ENCODE peak calls at places on chromosomes 4 and X, in six cellular contexts. One of them, this sample, is unnamed.

GRCh38 chr4:76984127-76984526 is 34.6 kb downstream of the SEPTIN11 start:
- DNase-seq in left ventricle myocardium inferior: no peak
- DNase-seq in fibroblast of lung: peak
- DNase-seq in fibroblast of the aortic adventitia: peak
- DNase-seq in spleen: no peak
- DNase-seq in AG09309: no peak
- DNase-seq in this sample: peak

GRCh38 chrX:11663875-11664210 is 1.9 kb downstream of the ARHGAP6 start:
- DNase-seq in fibroblast of lung: no peak
- DNase-seq in spleen: no peak
- DNase-seq in fibroblast of the aortic adventitia: peak
- DNase-seq in AG09309: no peak
- DNase-seq in left ventricle myocardium inferior: no peak
- DNase-seq in this sample: no peak

GRCh38 chr4:135552131-135552530 is 1350.5 kb upstream of the PABPC4L start:
- DNase-seq in spleen: no peak
- DNase-seq in fibroblast of the aortic adventitia: no peak
- DNase-seq in fibroblast of lung: peak
- DNase-seq in left ventricle myocardium inferior: no peak
- DNase-seq in AG09309: no peak
- DNase-seq in this sample: no peak

GRCh38 chr4:123588631-123589223 is 192.1 kb downstream of the SPRY1 start:
- DNase-seq in spleen: no peak
- DNase-seq in fibroblast of the aortic adventitia: peak
- DNase-seq in fibroblast of lung: peak
- DNase-seq in AG09309: peak
- DNase-seq in left ventricle myocardium inferior: no peak
- DNase-seq in this sample: no peak

GRCh38 chr4:95466791-95467190 is 82.0 kb downstream of the UNC5C start:
- DNase-seq in fibroblast of lung: no peak
- DNase-seq in AG09309: no peak
- DNase-seq in spleen: no peak
- DNase-seq in left ventricle myocardium inferior: no peak
- DNase-seq in fibroblast of the aortic adventitia: no peak
- DNase-seq in this sample: no peak

GRCh38 chrX:71586929-71587328 is 8.7 kb downstream of the GCNA start:
- DNase-seq in left ventricle myocardium inferior: no peak
- DNase-seq in fibroblast of the aortic adventitia: no peak
- DNase-seq in AG09309: no peak
- DNase-seq in spleen: no peak
- DNase-seq in fibroblast of lung: no peak
- DNase-seq in this sample: no peak

GRCh38 chr4:158741622-158742021 is 18.4 kb upstream of the PPID start:
- DNase-seq in left ventricle myocardium inferior: no peak
- DNase-seq in fibroblast of lung: no peak
- DNase-seq in spleen: no peak
- DNase-seq in fibroblast of the aortic adventitia: no peak
- DNase-seq in AG09309: no peak
- DNase-seq in this sample: no peak

GRCh38 chr4:82839624-82840023 is 41.0 kb upstream of the SCD5 start:
- DNase-seq in fibroblast of lung: peak
- DNase-seq in left ventricle myocardium inferior: no peak
- DNase-seq in AG09309: no peak
- DNase-seq in spleen: no peak
- DNase-seq in fibroblast of the aortic adventitia: no peak
- DNase-seq in this sample: peak

GRCh38 chr4:47367761-47368160 is 95.7 kb downstream of the COMMD8 start:
- DNase-seq in spleen: no peak
- DNase-seq in left ventricle myocardium inferior: no peak
- DNase-seq in fibroblast of lung: no peak
- DNase-seq in fibroblast of the aortic adventitia: no peak
- DNase-seq in AG09309: no peak
- DNase-seq in this sample: no peak

GRCh38 chr4:109365944-109366343 is 63.5 kb upstream of the COL25A1 start:
- DNase-seq in spleen: no peak
- DNase-seq in fibroblast of the aortic adventitia: no peak
- DNase-seq in fibroblast of lung: peak
- DNase-seq in AG09309: no peak
- DNase-seq in left ventricle myocardium inferior: no peak
- DNase-seq in this sample: no peak

GRCh38 chr4:98672583-98673281 is 14.3 kb upstream of the TSPAN5 start:
- DNase-seq in left ventricle myocardium inferior: no peak
- DNase-seq in AG09309: no peak
- DNase-seq in fibroblast of lung: no peak
- DNase-seq in fibroblast of the aortic adventitia: no peak
- DNase-seq in spleen: no peak
- DNase-seq in this sample: no peak

GRCh38 chr4:72031868-72032619 is at the start of gene NPFFR2:
- DNase-seq in left ventricle myocardium inferior: peak
- DNase-seq in spleen: peak
- DNase-seq in fibroblast of lung: peak
- DNase-seq in fibroblast of the aortic adventitia: peak
- DNase-seq in AG09309: no peak
- DNase-seq in this sample: no peak

GRCh38 chr4:87633239-87633638 is 16.8 kb upstream of the DMP1 start:
- DNase-seq in left ventricle myocardium inferior: no peak
- DNase-seq in fibroblast of lung: peak
- DNase-seq in fibroblast of the aortic adventitia: peak
- DNase-seq in spleen: no peak
- DNase-seq in AG09309: peak
- DNase-seq in this sample: peak

GRCh38 chrX:148784137-148784536 is 283.7 kb downstream of the AFF2 start:
- DNase-seq in spleen: no peak
- DNase-seq in AG09309: no peak
- DNase-seq in fibroblast of lung: no peak
- DNase-seq in fibroblast of the aortic adventitia: no peak
- DNase-seq in left ventricle myocardium inferior: no peak
- DNase-seq in this sample: no peak

GRCh38 chr4:155007660-155008176 is 200.7 kb upstream of the NPY2R start:
- DNase-seq in left ventricle myocardium inferior: no peak
- DNase-seq in AG09309: no peak
- DNase-seq in spleen: no peak
- DNase-seq in fibroblast of lung: no peak
- DNase-seq in fibroblast of the aortic adventitia: peak
- DNase-seq in this sample: peak

GRCh38 chrX:43969504-43970501 is 3.4 kb downstream of the NDP start:
- DNase-seq in spleen: no peak
- DNase-seq in AG09309: no peak
- DNase-seq in fibroblast of the aortic adventitia: peak
- DNase-seq in left ventricle myocardium inferior: no peak
- DNase-seq in fibroblast of lung: peak
- DNase-seq in this sample: peak

GRCh38 chr4:13985824-13986223 is 358.3 kb upstream of the BOD1L1 start:
- DNase-seq in fibroblast of the aortic adventitia: peak
- DNase-seq in fibroblast of lung: peak
- DNase-seq in spleen: no peak
- DNase-seq in left ventricle myocardium inferior: no peak
- DNase-seq in AG09309: no peak
- DNase-seq in this sample: peak

GRCh38 chr4:112172180-112172579 is 26.9 kb downstream of the FAM241A start:
- DNase-seq in left ventricle myocardium inferior: no peak
- DNase-seq in AG09309: no peak
- DNase-seq in fibroblast of lung: no peak
- DNase-seq in fibroblast of the aortic adventitia: no peak
- DNase-seq in spleen: no peak
- DNase-seq in this sample: no peak

GRCh38 chr4:6762244-6762615 is 20.3 kb upstream of the KIAA0232 start:
- DNase-seq in fibroblast of lung: peak
- DNase-seq in spleen: no peak
- DNase-seq in AG09309: no peak
- DNase-seq in left ventricle myocardium inferior: no peak
- DNase-seq in fibroblast of the aortic adventitia: no peak
- DNase-seq in this sample: peak

GRCh38 chr4:6765703-6766102 is 16.8 kb upstream of the KIAA0232 start:
- DNase-seq in fibroblast of the aortic adventitia: no peak
- DNase-seq in left ventricle myocardium inferior: no peak
- DNase-seq in fibroblast of lung: no peak
- DNase-seq in spleen: no peak
- DNase-seq in AG09309: no peak
- DNase-seq in this sample: no peak

GRCh38 chr4:6764976-6765620 is 17.4 kb upstream of the KIAA0232 start:
- DNase-seq in left ventricle myocardium inferior: no peak
- DNase-seq in spleen: no peak
- DNase-seq in AG09309: no peak
- DNase-seq in fibroblast of the aortic adventitia: no peak
- DNase-seq in fibroblast of lung: no peak
- DNase-seq in this sample: no peak

GRCh38 chr4:6761540-6762243 is 20.8 kb upstream of the KIAA0232 start:
- DNase-seq in left ventricle myocardium inferior: no peak
- DNase-seq in AG09309: no peak
- DNase-seq in fibroblast of lung: no peak
- DNase-seq in fibroblast of the aortic adventitia: no peak
- DNase-seq in spleen: peak
- DNase-seq in this sample: no peak

GRCh38 chr4:6763330-6763851 is 19.1 kb upstream of the KIAA0232 start:
- DNase-seq in AG09309: no peak
- DNase-seq in fibroblast of lung: no peak
- DNase-seq in left ventricle myocardium inferior: no peak
- DNase-seq in fibroblast of the aortic adventitia: no peak
- DNase-seq in spleen: no peak
- DNase-seq in this sample: no peak
- TF ChIP-seq CTCF in AG09309: no peak
- TF ChIP-seq CTCF in fibroblast of lung: no peak
- TF ChIP-seq CTCF in left ventricle myocardium inferior: no peak
- TF ChIP-seq CTCF in fibroblast of the aortic adventitia: no peak
- TF ChIP-seq CTCF in spleen: no peak
- TF ChIP-seq CTCF in this sample: peak

DNA sequence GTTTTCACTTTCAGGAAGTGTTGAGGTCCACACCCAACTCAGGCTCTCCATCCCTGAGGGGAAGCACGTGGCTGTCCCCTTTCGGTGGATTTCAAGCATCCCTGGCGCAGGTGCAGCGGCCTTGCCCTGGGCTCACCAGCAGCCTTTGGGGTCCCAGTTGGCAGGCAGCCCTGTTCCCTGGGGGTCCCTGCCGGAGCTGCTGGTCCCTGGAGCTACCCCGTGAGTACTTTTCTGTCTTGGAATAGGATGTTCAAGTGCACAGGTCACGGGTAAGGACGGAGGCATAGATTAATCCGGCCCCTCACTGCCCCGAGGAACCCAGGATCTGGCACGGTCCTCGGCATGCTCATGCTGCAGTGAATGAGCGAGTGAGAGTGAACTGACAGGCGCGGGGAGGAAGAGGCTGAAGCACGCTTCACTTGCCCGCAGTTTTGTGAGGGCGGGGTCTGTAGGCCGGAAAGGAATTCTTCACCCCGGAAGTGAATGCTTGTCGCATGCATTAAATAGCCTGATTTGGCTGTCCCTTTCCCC is 117.2 kb upstream of the FAT1 start:
- DNase-seq in AG09309: no peak
- DNase-seq in fibroblast of the aortic adventitia: no peak
- DNase-seq in spleen: no peak
- DNase-seq in left ventricle myocardium inferior: no peak
- DNase-seq in fibroblast of lung: no peak
- DNase-seq in this sample: no peak
- H3K4me3 ChIP-seq in AG09309: no peak
- H3K4me3 ChIP-seq in fibroblast of the aortic adventitia: peak
- H3K4me3 ChIP-seq in spleen: peak
- H3K4me3 ChIP-seq in left ventricle myocardium inferior: peak
- H3K4me3 ChIP-seq in fibroblast of lung: no peak
- H3K4me3 ChIP-seq in this sample: no peak

DNA sequence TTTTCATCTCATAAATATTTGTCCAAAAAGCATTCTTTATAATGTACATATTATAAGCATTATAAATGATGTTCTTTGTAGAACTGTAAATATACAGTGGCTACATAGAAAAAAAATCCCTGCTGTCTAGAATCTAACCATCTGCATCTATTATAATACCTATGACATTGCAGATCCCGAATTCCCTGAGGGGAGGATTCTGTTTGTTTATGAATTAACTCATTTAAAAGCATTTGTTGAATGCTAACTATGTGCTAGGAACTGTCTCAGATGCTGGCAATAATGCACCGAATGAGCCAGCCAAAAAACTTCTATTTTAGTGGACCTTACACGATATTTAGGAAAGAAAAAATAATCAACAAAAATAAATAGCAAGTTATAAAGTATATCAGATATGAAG is 189.6 kb downstream of the PACRGL start:
- DNase-seq in left ventricle myocardium inferior: no peak
- DNase-seq in spleen: no peak
- DNase-seq in fibroblast of the aortic adventitia: no peak
- DNase-seq in fibroblast of lung: no peak
- DNase-seq in AG09309: no peak
- DNase-seq in this sample: no peak
- TF ChIP-seq CTCF in left ventricle myocardium inferior: no peak
- TF ChIP-seq CTCF in spleen: no peak
- TF ChIP-seq CTCF in fibroblast of the aortic adventitia: no peak
- TF ChIP-seq CTCF in fibroblast of lung: no peak
- TF ChIP-seq CTCF in AG09309: no peak
- TF ChIP-seq CTCF in this sample: no peak

GRCh38 chrX:49880668-49881067 is 1.4 kb downstream of the USP27X start:
- DNase-seq in AG09309: no peak
- DNase-seq in spleen: no peak
- DNase-seq in fibroblast of lung: no peak
- DNase-seq in fibroblast of the aortic adventitia: no peak
- DNase-seq in left ventricle myocardium inferior: no peak
- DNase-seq in this sample: no peak

GRCh38 chrX:49877397-49878101 is 1.7 kb upstream of the USP27X start:
- DNase-seq in left ventricle myocardium inferior: no peak
- DNase-seq in fibroblast of the aortic adventitia: no peak
- DNase-seq in AG09309: no peak
- DNase-seq in spleen: no peak
- DNase-seq in fibroblast of lung: no peak
- DNase-seq in this sample: no peak

GRCh38 chrX:49879656-49880277 is 483 bp downstream of the USP27X start:
- DNase-seq in fibroblast of the aortic adventitia: no peak
- DNase-seq in left ventricle myocardium inferior: no peak
- DNase-seq in fibroblast of lung: peak
- DNase-seq in spleen: no peak
- DNase-seq in AG09309: no peak
- DNase-seq in this sample: peak

GRCh38 chrX:49878128-49878833 is 1.0 kb upstream of the USP27X start:
- DNase-seq in fibroblast of the aortic adventitia: no peak
- DNase-seq in fibroblast of lung: no peak
- DNase-seq in left ventricle myocardium inferior: peak
- DNase-seq in AG09309: no peak
- DNase-seq in spleen: peak
- DNase-seq in this sample: peak

DNA sequence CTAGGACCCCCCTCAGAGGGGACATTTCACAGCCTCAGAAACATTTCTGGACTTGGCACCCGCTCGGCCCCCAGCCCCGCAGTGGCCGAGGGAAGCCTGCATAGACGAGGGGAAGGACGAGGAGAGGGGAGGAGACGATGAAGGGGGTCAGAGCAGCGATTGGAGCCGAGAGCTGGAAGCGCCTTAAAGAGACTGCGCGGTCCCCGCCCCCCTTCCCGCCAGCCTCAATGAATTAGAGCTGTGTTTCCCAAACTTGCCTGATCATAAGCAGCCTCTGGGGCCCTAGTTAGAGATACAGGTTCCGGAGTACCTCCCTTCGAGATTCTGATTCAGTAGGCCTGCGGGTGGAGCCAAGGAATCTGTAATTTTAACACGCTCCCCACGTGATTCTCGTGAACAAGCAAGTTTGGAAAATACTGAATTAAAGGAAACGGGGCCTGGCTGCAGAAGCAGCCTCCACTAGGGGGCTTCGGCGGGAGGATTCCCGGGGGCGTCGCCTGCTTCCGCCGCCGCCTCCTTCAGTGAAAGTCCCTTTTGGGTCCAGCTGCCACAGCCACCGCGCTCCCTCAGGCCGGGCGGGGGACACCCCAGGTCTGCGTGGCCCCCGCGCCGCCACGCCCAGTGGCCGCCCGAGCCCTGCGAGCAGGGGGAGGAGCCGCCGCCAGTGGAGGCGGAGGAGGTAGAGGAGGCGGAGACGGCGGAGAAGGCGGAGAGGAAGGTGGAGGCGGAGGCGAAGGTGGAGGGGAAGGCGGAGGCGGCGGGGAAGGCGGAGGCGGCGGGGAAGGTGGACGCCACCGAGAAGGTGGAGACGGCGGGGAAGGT is at the start of gene USP27X:
- DNase-seq in AG09309: peak
- DNase-seq in fibroblast of the aortic adventitia: peak
- DNase-seq in fibroblast of lung: peak
- DNase-seq in left ventricle myocardium inferior: peak
- DNase-seq in spleen: peak
- DNase-seq in this sample: peak
- H3K4me3 ChIP-seq in AG09309: peak
- H3K4me3 ChIP-seq in fibroblast of the aortic adventitia: peak
- H3K4me3 ChIP-seq in fibroblast of lung: peak
- H3K4me3 ChIP-seq in left ventricle myocardium inferior: peak
- H3K4me3 ChIP-seq in spleen: peak
- H3K4me3 ChIP-seq in this sample: peak

This sample was measured in choroid plexus epithelial cell.